ENCODE peak calls at places on chromosomes 2 and 18, in six cellular contexts. F is B cell, M is HTR-8/SVneo, T is psoas muscle, Z is SK-N-SH, P is GM04504. V is an unnamed sample.

GRCh38 chr2:201883559-201883958 is 77.2 kb downstream of the CDK15 start:
- DNase-seq in Z (no peak), P (no peak), M (no peak), T (peak; percentile 86), F (no peak), V (no peak)

GRCh38 chr2:52805901-52806410 is 961.6 kb upstream of the CHAC2 start:
- DNase-seq in M (no peak), F (no peak), Z (no peak), T (no peak), P (no peak), V (no peak)

GRCh38 chr2:137910641-137911040 is 53.6 kb upstream of the HNMT start:
- DNase-seq in Z (no peak), T (no peak), P (no peak), F (no peak), M (no peak), V (no peak)

GRCh38 chr2:182435754-182436153 is 8.9 kb upstream of the PDE1A start:
- DNase-seq in Z (no peak), F (no peak), P (no peak), M (no peak), T (no peak), V (no peak)

GRCh38 chr18:30457156-30457555 is 585.4 kb downstream of the DSC3 start:
- DNase-seq in P (no peak), T (no peak), F (no peak), M (no peak), Z (no peak), V (no peak)

GRCh38 chr18:9700261-9700796 is 7.8 kb upstream of the RAB31 start:
- DNase-seq in Z (no peak), M (no peak), P (no peak), F (no peak), T (no peak), V (no peak)

GRCh38 chr2:220394433-220394832 is 767.0 kb downstream of the SLC4A3 start:
- DNase-seq in F (no peak), Z (no peak), M (peak; percentile 22), T (no peak), P (no peak), V (no peak)

GRCh38 chr2:136212426-136213378 is 94.8 kb upstream of the CXCR4 start:
- DNase-seq in P (no peak), Z (no peak), F (peak; percentile 56), T (no peak), M (no peak), V (no peak)

GRCh38 chr2:174495365-174496012 is 8.7 kb upstream of the GPR155 start:
- DNase-seq in T (no peak), P (no peak), M (no peak), Z (no peak), F (no peak), V (no peak)

GRCh38 chr2:231911381-231911780 is 14.8 kb downstream of the NPPC start:
- DNase-seq in F (no peak), T (no peak), P (no peak), Z (no peak), M (no peak), V (no peak)

GRCh38 chr18:48902856-48903601 is 47.7 kb downstream of the SMAD7 start:
- DNase-seq in P (no peak), M (no peak), T (peak; percentile 82), Z (no peak), F (no peak), V (no peak)

GRCh38 chr18:48875942-48876511 is 74.7 kb downstream of the SMAD7 start:
- DNase-seq in P (no peak), M (no peak), F (no peak), T (no peak), Z (peak; percentile 61), V (no peak)

GRCh38 chr2:47271054-47272000 is 116.2 kb upstream of the STPG4 start:
- DNase-seq in M (no peak), P (no peak), F (no peak), Z (no peak), T (no peak), V (no peak)

GRCh38 chr2:190138032-190138431 is 75.5 kb upstream of the MSTN start:
- DNase-seq in M (no peak), P (no peak), F (no peak), T (no peak), Z (no peak), V (no peak)

GRCh38 chr2:187299122-187299906 is 148.7 kb downstream of the CALCRL start:
- DNase-seq in P (no peak), T (no peak), Z (peak; percentile 12), M (no peak), F (no peak), V (no peak)

GRCh38 chr2:19541884-19542283 is 183.5 kb upstream of the OSR1 start:
- DNase-seq in P (no peak), F (no peak), T (no peak), Z (no peak), M (no peak), V (no peak)

GRCh38 chr2:188391354-188391753 is 99.7 kb downstream of the GULP1 start:
- DNase-seq in T (no peak), Z (no peak), M (no peak), P (no peak), F (no peak), V (no peak)

GRCh38 chr18:3653263-3653858 is 203.4 kb downstream of the TGIF1 start:
- DNase-seq in T (no peak), P (no peak), Z (no peak), F (no peak), M (no peak), V (no peak)

GRCh38 chr18:22322251-22322691 is 95.4 kb downstream of the CTAGE1 start:
- DNase-seq in F (no peak), M (no peak), P (no peak), T (no peak), Z (no peak), V (no peak)

GRCh38 chr2:169716938-169717690 is 16.5 kb upstream of the KLHL23 start:
- DNase-seq in M (no peak), F (no peak), Z (peak; percentile 46), P (no peak), T (no peak), V (no peak)

GRCh38 chr2:24382363-24383021 is 22.2 kb upstream of the ITSN2 start:
- DNase-seq in Z (peak; percentile 88), T (peak; percentile 67), M (peak; percentile 72), F (peak; percentile 67), P (no peak), V (peak; percentile 27)

GRCh38 chr18:51051105-51051712 is 21.2 kb downstream of the SMAD4 start:
- DNase-seq in Z (peak; percentile 47), T (no peak), F (peak; percentile 44), P (peak; percentile 25), M (no peak), V (no peak)

GRCh38 chr2:218964041-218964771 is 4.7 kb downstream of the CDK5R2 start:
- DNase-seq in Z (peak; percentile 69), P (peak; percentile 26), T (no peak), F (no peak), M (no peak), V (no peak)

GRCh38 chr18:76889086-76889699 is 66.8 kb downstream of the ZNF236 start:
- DNase-seq in P (no peak), M (no peak), Z (no peak), F (no peak), T (no peak), V (no peak)

GRCh38 chr2:135819211-135819610 is 17.8 kb downstream of the LCT start:
- DNase-seq in F (no peak), T (no peak), M (peak; percentile 34), Z (no peak), P (no peak), V (no peak)

GRCh38 chr2:163641986-163642385 is 93.8 kb downstream of the FIGN start:
- DNase-seq in M (no peak), P (no peak), T (no peak), Z (no peak), F (no peak), V (no peak)

GRCh38 chr2:3633982-3634630 is 23.9 kb upstream of the ALLC start:
- DNase-seq in T (no peak), P (no peak), F (no peak), M (no peak), Z (no peak), V (no peak)

GRCh38 chr2:11750422-11750821 is 4.0 kb downstream of the LPIN1 start:
- DNase-seq in T (no peak), Z (no peak), F (peak; percentile 74), P (no peak), M (no peak), V (no peak)

GRCh38 chr18:35289293-35290069 is 548 bp downstream of the ZSCAN30 start:
- DNase-seq in M (peak; percentile 1), T (no peak), F (no peak), P (no peak), Z (peak; percentile 30), V (no peak)

GRCh38 chr2:65072181-65072970 is 16.2 kb downstream of the CEP68 start:
- DNase-seq in F (peak; percentile 47), M (no peak), T (no peak), Z (no peak), P (no peak), V (no peak)

GRCh38 chr2:149652925-149653324 is 65.3 kb upstream of the MMADHC start:
- DNase-seq in F (no peak), M (no peak), Z (no peak), T (no peak), P (no peak), V (no peak)

V was measured in AG09319.